ENCODE peak calls at places on chromosomes 3 and 15, in eight cellular contexts. K, B, E, S, P, D, L and T are unnamed samples. For H3K4me1, the result is how much of the 10 kb centered on the place peaks cover.

GRCh38 chr3:197426161-197426566 is 127.8 kb upstream of the DLG1 start:
- DNase-seq in D (no peak), L (no peak), B (no peak), S (no peak), K (peak), E (no peak), P (no peak), T (no peak)

GRCh38 chr3:46701211-46701939 is at the start of gene TMIE:
- DNase-seq in B (peak), L (no peak), E (no peak), K (no peak), S (no peak), P (peak), D (no peak), T (no peak)

GRCh38 chr3:141278196-141279073 is 46.8 kb downstream of the PXYLP1 start:
- DNase-seq in E (no peak), P (peak), D (no peak), L (no peak), K (peak), B (no peak), S (no peak), T (no peak)

GRCh38 chr15:66039117-66039860 is 170.0 kb downstream of the RAB11A start:
- DNase-seq in S (no peak), L (no peak), P (peak), E (no peak), D (no peak), K (no peak), B (no peak), T (no peak)

GRCh38 chr3:9098716-9099675 is 135.7 kb upstream of the RAD18 start:
- DNase-seq in D (no peak), S (no peak), E (no peak), P (no peak), B (no peak), L (no peak), K (no peak), T (no peak)

GRCh38 chr15:99050328-99050980 is 42.9 kb upstream of the PGPEP1L start:
- DNase-seq in P (no peak), E (no peak), D (no peak), B (no peak), L (no peak), S (no peak), K (no peak), T (no peak)

GRCh38 chr15:59255647-59256380 is 49.2 kb downstream of the LDHAL6B start:
- DNase-seq in D (no peak), K (no peak), B (no peak), P (no peak), E (no peak), S (no peak), L (peak), T (no peak)

GRCh38 chr3:113153499-113154107 is 57.8 kb upstream of the BOC start:
- DNase-seq in L (no peak), D (no peak), B (no peak), S (no peak), K (no peak), E (no peak), P (peak), T (no peak)

GRCh38 chr15:94416829-94417228 is 185.5 kb downstream of the MCTP2 start:
- DNase-seq in L (no peak), K (no peak), E (no peak), B (no peak), D (no peak), P (no peak), S (no peak), T (no peak)

GRCh38 chr3:81922404-81922803 is 161.0 kb upstream of the GBE1 start:
- DNase-seq in K (no peak), E (no peak), L (no peak), S (no peak), B (no peak), P (no peak), D (no peak), T (no peak)

GRCh38 chr3:13282986-13283876 is 136.9 kb downstream of the NUP210 start:
- DNase-seq in E (no peak), S (no peak), D (peak), B (no peak), L (no peak), P (peak), K (no peak), T (peak)

GRCh38 chr15:69384626-69385025 is 29.5 kb upstream of the KIF23 start:
- DNase-seq in D (no peak), L (no peak), B (no peak), S (no peak), K (no peak), P (no peak), E (no peak), T (peak)

GRCh38 chr3:42790714-42791229 is 13.5 kb downstream of the HIGD1A start:
- DNase-seq in L (no peak), S (no peak), P (no peak), B (no peak), D (no peak), K (no peak), E (no peak), T (no peak)

GRCh38 chr15:24955549-24955929 is 752 bp downstream of the SNRPN start:
- DNase-seq in S (no peak), D (peak), P (no peak), B (peak), L (peak), E (peak), K (no peak), T (peak)

GRCh38 chr3:24886511-24886910 is 391.9 kb upstream of the THRB start:
- DNase-seq in E (no peak), K (no peak), B (no peak), P (no peak), L (no peak), S (no peak), D (no peak), T (no peak)

GRCh38 chr3:170989100-170989648 is 37.3 kb downstream of the SLC2A2 start:
- DNase-seq in S (no peak), E (no peak), K (no peak), P (no peak), L (no peak), D (no peak), B (no peak), T (no peak)

GRCh38 chr3:49929333-49930240 is at the start of gene MON1A:
- DNase-seq in E (peak), P (peak), L (peak), S (peak), B (peak), D (peak), K (peak), T (peak)

GRCh38 chr3:45552031-45552772 is 42.3 kb upstream of the LIMD1 start:
- DNase-seq in P (peak), D (no peak), E (no peak), L (no peak), B (no peak), S (no peak), K (peak), T (no peak)

GRCh38 chr3:25508901-25509300 is 80.8 kb downstream of the RARB start:
- DNase-seq in S (no peak), K (peak), D (no peak), L (no peak), E (no peak), B (no peak), P (peak), T (no peak)

GRCh38 chr3:17190353-17191078 is 305.8 kb downstream of the PLCL2 start:
- DNase-seq in B (no peak), K (no peak), L (no peak), S (no peak), P (no peak), E (no peak), D (no peak), T (no peak)

GRCh38 chr15:47339800-47340575 is 377.3 kb upstream of the SEMA6D start:
- DNase-seq in L (no peak), B (no peak), S (no peak), E (no peak), D (no peak), K (peak), P (no peak), T (no peak)

GRCh38 chr15:92807971-92808571 is 92.1 kb upstream of the CHD2 start:
- DNase-seq in K (peak), D (no peak), L (no peak), P (peak), B (no peak), S (no peak), E (no peak), T (no peak)

GRCh38 chr3:64490180-64490579 is 197.6 kb downstream of the ADAMTS9 start:
- DNase-seq in D (no peak), K (no peak), S (no peak), B (no peak), L (no peak), P (no peak), E (no peak), T (no peak)

GRCh38 chr15:22831473-22831872 is 7.0 kb upstream of the NIPA2 start:
- DNase-seq in E (no peak), P (peak), B (no peak), L (no peak), S (no peak), D (no peak), K (no peak), T (no peak)

GRCh38 chr3:149971403-149972075 is 844 bp upstream of the PFN2 start:
- DNase-seq in L (no peak), P (peak), B (peak), E (peak), K (no peak), S (peak), D (peak), T (peak)

GRCh38 chr15:60392601-60392985 is 5.2 kb downstream of the ANXA2 start:
- DNase-seq in E (no peak), K (peak), D (no peak), L (peak), S (no peak), P (peak), B (no peak), T (no peak)

GRCh38 chr3:48655586-48655985 is 7.1 kb downstream of the CELSR3 start:
- DNase-seq in K (no peak), B (no peak), L (peak), S (no peak), D (no peak), P (peak), E (peak), T (no peak)

GRCh38 chr3:89380006-89380405 is 272.6 kb downstream of the EPHA3 start:
- DNase-seq in E (no peak), D (no peak), K (peak), P (peak), S (no peak), B (no peak), L (no peak), T (no peak)

GRCh38 chr3:37474936-37475335 is 300.6 kb upstream of the LRRFIP2 start:
- DNase-seq in K (peak), E (no peak), B (peak), D (no peak), P (no peak), S (no peak), L (no peak), T (no peak)

GRCh38 chr3:16309558-16309957 is 44.5 kb downstream of the OXNAD1 start:
- DNase-seq in L (peak), K (peak), P (peak), D (no peak), E (peak), S (no peak), B (no peak), T (no peak)

DNA sequence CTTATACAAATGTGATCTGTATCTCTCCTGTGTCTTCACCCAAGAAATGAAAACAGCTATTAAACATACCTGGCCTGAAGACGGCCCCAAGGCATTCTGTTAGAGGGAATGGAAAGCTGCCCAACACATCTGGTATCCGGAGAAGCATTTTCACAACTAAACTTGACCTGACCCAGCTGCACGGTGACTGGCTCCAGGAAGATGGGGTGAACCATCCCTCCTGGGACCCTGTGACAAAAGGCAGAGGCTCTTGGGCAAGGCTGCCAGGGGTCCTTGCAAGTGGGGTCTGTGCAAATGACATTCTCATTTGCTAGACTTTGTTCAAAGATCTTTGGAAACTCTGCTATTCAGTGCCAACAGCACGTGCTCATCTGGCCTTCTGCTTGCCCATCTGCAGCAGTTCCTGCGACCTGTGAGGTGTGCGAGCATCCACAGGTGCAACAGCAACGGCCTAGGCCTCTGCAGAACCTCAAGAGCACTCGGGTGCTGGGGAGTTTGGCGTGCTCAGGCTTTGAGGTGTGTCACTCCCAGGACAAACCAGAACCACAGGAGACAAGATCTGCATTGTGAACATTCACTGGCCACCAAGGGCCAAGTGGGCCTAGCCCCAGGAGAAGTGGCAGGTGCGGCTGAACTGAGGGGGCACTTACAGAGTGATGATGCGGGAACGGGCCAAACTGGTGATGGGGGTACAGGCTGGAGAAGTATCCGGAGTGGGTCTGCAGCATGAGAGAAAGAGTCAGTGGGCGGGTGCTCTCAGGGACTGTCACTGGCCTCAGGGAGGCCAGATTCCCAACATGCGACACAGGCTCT is 71.8 kb downstream of the SENP2 start:
- DNase-seq in K (no peak), L (no peak), D (no peak), P (peak), S (no peak), B (no peak), E (no peak), T (no peak)
- H3K4me1 ChIP-seq in K (under half), L (under half), D (under half), P (under half), S (half or more), B (under half), E (under half), T (half or more)

GRCh38 chr3:30666564-30667249 is 60.3 kb downstream of the TGFBR2 start:
- DNase-seq in D (no peak), S (no peak), P (no peak), B (no peak), E (no peak), K (no peak), L (no peak), T (no peak)
- H3K4me1 ChIP-seq in D (under half), S (half or more), P (under half), B (under half), E (half or more), K (under half), L (half or more), T (under half)

GRCh38 chr3:195103623-195104022 is 167.3 kb downstream of the XXYLT1 start:
- DNase-seq in E (no peak), K (peak), S (no peak), D (no peak), P (no peak), B (no peak), L (no peak), T (no peak)

GRCh38 chr3:195105389-195105788 is 165.6 kb downstream of the XXYLT1 start:
- DNase-seq in K (no peak), B (no peak), E (no peak), D (no peak), S (no peak), L (no peak), P (no peak), T (no peak)

GRCh38 chr3:195105841-195106417 is 165.0 kb downstream of the XXYLT1 start:
- DNase-seq in D (no peak), L (no peak), P (no peak), K (peak), S (no peak), E (no peak), B (no peak), T (no peak)

GRCh38 chr3:195102609-195103467 is 168.1 kb downstream of the XXYLT1 start:
- DNase-seq in K (peak), E (no peak), D (no peak), L (no peak), B (no peak), P (peak), S (no peak), T (no peak)

DNA sequence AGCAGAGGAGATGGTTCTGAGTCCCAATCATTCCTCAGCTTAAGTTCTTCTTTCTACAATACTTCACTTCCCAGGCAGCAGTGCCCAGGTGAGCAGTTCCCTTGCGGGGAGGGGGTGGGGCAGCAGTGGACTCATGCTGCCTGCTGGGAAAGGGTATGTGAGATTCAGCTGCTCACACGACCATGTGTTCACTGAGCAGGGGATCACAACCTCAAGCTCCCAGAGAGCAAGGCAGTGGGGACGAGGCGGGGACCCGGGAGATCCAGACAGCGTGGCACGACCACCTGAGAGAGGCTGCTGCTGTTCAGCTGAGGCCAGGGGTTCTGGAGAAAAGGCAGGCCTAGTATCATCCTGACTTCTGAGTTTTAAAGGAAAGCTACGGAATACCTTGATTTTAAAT is 166.6 kb downstream of the XXYLT1 start:
- DNase-seq in D (no peak), P (no peak), E (no peak), S (no peak), B (no peak), L (no peak), K (no peak), T (no peak)
- H3K4me1 ChIP-seq in D (under half), P (under half), E (under half), S (under half), B (under half), L (under half), K (under half), T (under half)

GRCh38 chr3:132417695-132418520 is 606 bp downstream of the DNAJC13 start:
- DNase-seq in L (no peak), D (peak), S (peak), P (peak), E (peak), B (peak), K (peak), T (peak)

GRCh38 chr3:132422531-132422930 is 5.2 kb downstream of the DNAJC13 start:
- DNase-seq in P (no peak), S (no peak), E (no peak), B (no peak), K (no peak), L (no peak), D (no peak), T (no peak)

GRCh38 chr3:132418916-132419315 is 1.6 kb downstream of the DNAJC13 start:
- DNase-seq in P (peak), B (no peak), E (no peak), D (no peak), K (peak), L (no peak), S (no peak), T (no peak)

GRCh38 chr3:132416807-132417694 is at the start of gene DNAJC13:
- DNase-seq in B (peak), E (peak), K (peak), P (peak), L (peak), S (peak), D (peak), T (peak)

GRCh38 chr3:132421832-132422231 is 4.5 kb downstream of the DNAJC13 start:
- DNase-seq in L (no peak), B (no peak), S (no peak), E (no peak), D (no peak), K (peak), P (peak), T (no peak)
- H3K4me1 ChIP-seq in L (under half), B (under half), S (half or more), E (under half), D (under half), K (under half), P (under half), T (under half)